ENCODE peak calls at places on chromosomes 3 and 15, in eight cellular contexts. One of them, this sample, is unnamed.
A peak's percentile ranks its signal among the peaks of the same experiment; 100 is the strongest.

GRCh38 chr3:113952921-113953320 is 5.1 kb downstream of the ZDHHC23 start:
- DNase-seq in fibroblast of the aortic adventitia: peak; percentile 40
- DNase-seq in IMR-90: no peak
- DNase-seq in foreskin fibroblast: no peak
- DNase-seq in upper lobe of right lung: no peak
- DNase-seq in lung: no peak
- DNase-seq in choroid plexus epithelial cell: peak; percentile 40
- DNase-seq in HCT116: no peak
- DNase-seq in this sample: no peak

GRCh38 chr15:61702224-61703120 is 357.8 kb downstream of the VPS13C start:
- DNase-seq in fibroblast of the aortic adventitia: no peak
- DNase-seq in IMR-90: no peak
- DNase-seq in foreskin fibroblast: no peak
- DNase-seq in upper lobe of right lung: no peak
- DNase-seq in lung: no peak
- DNase-seq in choroid plexus epithelial cell: no peak
- DNase-seq in HCT116: no peak
- DNase-seq in this sample: no peak

GRCh38 chr15:68666812-68667450 is 88.1 kb downstream of the CORO2B start:
- DNase-seq in fibroblast of the aortic adventitia: no peak
- DNase-seq in IMR-90: no peak
- DNase-seq in foreskin fibroblast: no peak
- DNase-seq in upper lobe of right lung: no peak
- DNase-seq in lung: no peak
- DNase-seq in choroid plexus epithelial cell: no peak
- DNase-seq in HCT116: no peak
- DNase-seq in this sample: no peak

GRCh38 chr3:101050866-101051265 is 57.6 kb upstream of the ABI3BP start:
- DNase-seq in fibroblast of the aortic adventitia: no peak
- DNase-seq in IMR-90: no peak
- DNase-seq in foreskin fibroblast: no peak
- DNase-seq in upper lobe of right lung: no peak
- DNase-seq in lung: no peak
- DNase-seq in choroid plexus epithelial cell: no peak
- DNase-seq in HCT116: no peak
- DNase-seq in this sample: no peak

GRCh38 chr3:15265655-15266509 is 59.8 kb downstream of the CAPN7 start:
- DNase-seq in fibroblast of the aortic adventitia: no peak
- DNase-seq in IMR-90: no peak
- DNase-seq in foreskin fibroblast: no peak
- DNase-seq in upper lobe of right lung: no peak
- DNase-seq in lung: no peak
- DNase-seq in choroid plexus epithelial cell: no peak
- DNase-seq in HCT116: no peak
- DNase-seq in this sample: no peak

GRCh38 chr3:106048946-106049481 is 180.2 kb upstream of the CBLB start:
- DNase-seq in fibroblast of the aortic adventitia: no peak
- DNase-seq in IMR-90: peak; percentile 14
- DNase-seq in foreskin fibroblast: no peak
- DNase-seq in upper lobe of right lung: no peak
- DNase-seq in lung: no peak
- DNase-seq in choroid plexus epithelial cell: no peak
- DNase-seq in HCT116: no peak
- DNase-seq in this sample: no peak

GRCh38 chr3:131796558-131796957 is 238.3 kb downstream of the CPNE4 start:
- DNase-seq in fibroblast of the aortic adventitia: no peak
- DNase-seq in IMR-90: no peak
- DNase-seq in foreskin fibroblast: no peak
- DNase-seq in upper lobe of right lung: no peak
- DNase-seq in lung: no peak
- DNase-seq in choroid plexus epithelial cell: no peak
- DNase-seq in HCT116: no peak
- DNase-seq in this sample: no peak

GRCh38 chr3:195796795-195797194 is 14.9 kb downstream of the MUC4 start:
- DNase-seq in fibroblast of the aortic adventitia: no peak
- DNase-seq in IMR-90: no peak
- DNase-seq in foreskin fibroblast: no peak
- DNase-seq in upper lobe of right lung: no peak
- DNase-seq in lung: no peak
- DNase-seq in choroid plexus epithelial cell: no peak
- DNase-seq in HCT116: no peak
- DNase-seq in this sample: no peak

GRCh38 chr3:119809249-119810017 is 27.5 kb downstream of the NR1I2 start:
- DNase-seq in fibroblast of the aortic adventitia: no peak
- DNase-seq in IMR-90: no peak
- DNase-seq in foreskin fibroblast: no peak
- DNase-seq in upper lobe of right lung: no peak
- DNase-seq in lung: no peak
- DNase-seq in choroid plexus epithelial cell: no peak
- DNase-seq in HCT116: no peak
- DNase-seq in this sample: no peak

GRCh38 chr15:57272770-57273357 is 103.4 kb upstream of the CGNL1 start:
- DNase-seq in fibroblast of the aortic adventitia: no peak
- DNase-seq in IMR-90: no peak
- DNase-seq in foreskin fibroblast: no peak
- DNase-seq in upper lobe of right lung: no peak
- DNase-seq in lung: no peak
- DNase-seq in choroid plexus epithelial cell: no peak
- DNase-seq in HCT116: no peak
- DNase-seq in this sample: no peak

GRCh38 chr3:168989396-168989795 is 674.1 kb downstream of the MECOM start:
- DNase-seq in fibroblast of the aortic adventitia: peak; percentile 50
- DNase-seq in IMR-90: peak; percentile 20
- DNase-seq in foreskin fibroblast: no peak
- DNase-seq in upper lobe of right lung: no peak
- DNase-seq in lung: no peak
- DNase-seq in choroid plexus epithelial cell: peak; percentile 3
- DNase-seq in HCT116: no peak
- DNase-seq in this sample: no peak

GRCh38 chr3:49724586-49724985 is 835 bp upstream of the GMPPB start:
- DNase-seq in fibroblast of the aortic adventitia: peak; percentile 19
- DNase-seq in IMR-90: peak; percentile 12
- DNase-seq in foreskin fibroblast: no peak
- DNase-seq in upper lobe of right lung: peak; percentile 67
- DNase-seq in lung: no peak
- DNase-seq in choroid plexus epithelial cell: no peak
- DNase-seq in HCT116: no peak
- DNase-seq in this sample: peak; percentile 50

GRCh38 chr15:89197503-89197971 is 23.8 kb downstream of the RLBP1 start:
- DNase-seq in fibroblast of the aortic adventitia: no peak
- DNase-seq in IMR-90: no peak
- DNase-seq in foreskin fibroblast: no peak
- DNase-seq in upper lobe of right lung: peak; percentile 73
- DNase-seq in lung: peak; percentile 50
- DNase-seq in choroid plexus epithelial cell: no peak
- DNase-seq in HCT116: peak; percentile 21
- DNase-seq in this sample: no peak

GRCh38 chr3:28840976-28841376 is 439.9 kb upstream of the RBMS3 start:
- DNase-seq in fibroblast of the aortic adventitia: no peak
- DNase-seq in IMR-90: no peak
- DNase-seq in foreskin fibroblast: no peak
- DNase-seq in upper lobe of right lung: no peak
- DNase-seq in lung: no peak
- DNase-seq in choroid plexus epithelial cell: no peak
- DNase-seq in HCT116: no peak
- DNase-seq in this sample: no peak

GRCh38 chr15:66096711-66097058 is 156.9 kb downstream of the MEGF11 start:
- DNase-seq in fibroblast of the aortic adventitia: no peak
- DNase-seq in IMR-90: no peak
- DNase-seq in foreskin fibroblast: no peak
- DNase-seq in upper lobe of right lung: peak; percentile 19
- DNase-seq in lung: no peak
- DNase-seq in choroid plexus epithelial cell: no peak
- DNase-seq in HCT116: no peak
- DNase-seq in this sample: no peak

GRCh38 chr3:188914556-188914955 is 257.2 kb upstream of the TPRG1 start:
- DNase-seq in fibroblast of the aortic adventitia: peak; percentile 87
- DNase-seq in IMR-90: peak; percentile 89
- DNase-seq in foreskin fibroblast: peak; percentile 56
- DNase-seq in upper lobe of right lung: no peak
- DNase-seq in lung: no peak
- DNase-seq in choroid plexus epithelial cell: peak; percentile 42
- DNase-seq in HCT116: no peak
- DNase-seq in this sample: peak; percentile 45

GRCh38 chr3:185605566-185605965 is 19.5 kb downstream of the SENP2 start:
- DNase-seq in fibroblast of the aortic adventitia: no peak
- DNase-seq in IMR-90: no peak
- DNase-seq in foreskin fibroblast: no peak
- DNase-seq in upper lobe of right lung: no peak
- DNase-seq in lung: no peak
- DNase-seq in choroid plexus epithelial cell: no peak
- DNase-seq in HCT116: no peak
- DNase-seq in this sample: no peak

GRCh38 chr3:165210727-165211126 is 14.5 kb upstream of the SLITRK3 start:
- DNase-seq in fibroblast of the aortic adventitia: no peak
- DNase-seq in IMR-90: no peak
- DNase-seq in foreskin fibroblast: no peak
- DNase-seq in upper lobe of right lung: no peak
- DNase-seq in lung: no peak
- DNase-seq in choroid plexus epithelial cell: no peak
- DNase-seq in HCT116: no peak
- DNase-seq in this sample: no peak

GRCh38 chr3:165210132-165210531 is 13.9 kb upstream of the SLITRK3 start:
- DNase-seq in fibroblast of the aortic adventitia: no peak
- DNase-seq in IMR-90: no peak
- DNase-seq in foreskin fibroblast: no peak
- DNase-seq in upper lobe of right lung: no peak
- DNase-seq in lung: no peak
- DNase-seq in choroid plexus epithelial cell: peak; percentile 4
- DNase-seq in HCT116: peak; percentile 7
- DNase-seq in this sample: no peak

GRCh38 chr3:165204445-165204844 is 8.3 kb upstream of the SLITRK3 start:
- DNase-seq in fibroblast of the aortic adventitia: no peak
- DNase-seq in IMR-90: no peak
- DNase-seq in foreskin fibroblast: no peak
- DNase-seq in upper lobe of right lung: no peak
- DNase-seq in lung: no peak
- DNase-seq in choroid plexus epithelial cell: no peak
- DNase-seq in HCT116: no peak
- DNase-seq in this sample: no peak

GRCh38 chr3:165202995-165203394 is 6.8 kb upstream of the SLITRK3 start:
- DNase-seq in fibroblast of the aortic adventitia: no peak
- DNase-seq in IMR-90: no peak
- DNase-seq in foreskin fibroblast: no peak
- DNase-seq in upper lobe of right lung: no peak
- DNase-seq in lung: no peak
- DNase-seq in choroid plexus epithelial cell: no peak
- DNase-seq in HCT116: no peak
- DNase-seq in this sample: no peak

GRCh38 chr3:165206454-165207266 is 10.5 kb upstream of the SLITRK3 start:
- DNase-seq in fibroblast of the aortic adventitia: peak; percentile 72
- DNase-seq in IMR-90: peak; percentile 65
- DNase-seq in foreskin fibroblast: peak; percentile 18
- DNase-seq in upper lobe of right lung: peak; percentile 86
- DNase-seq in lung: peak; percentile 62
- DNase-seq in choroid plexus epithelial cell: peak; percentile 82
- DNase-seq in HCT116: peak; percentile 63
- DNase-seq in this sample: peak; percentile 64
- H3K4me3 ChIP-seq in fibroblast of the aortic adventitia: peak overlapping the region; percentile 62
- H3K4me3 ChIP-seq in IMR-90: peak overlapping the region; percentile 29
- H3K4me3 ChIP-seq in foreskin fibroblast: peak overlapping the region; percentile 36
- H3K4me3 ChIP-seq in upper lobe of right lung: peak overlapping the region; percentile 18
- H3K4me3 ChIP-seq in lung: no peak overlapping the region
- H3K4me3 ChIP-seq in choroid plexus epithelial cell: peak overlapping the region; percentile 32
- H3K4me3 ChIP-seq in HCT116: peak overlapping the region; percentile 45
- H3K4me3 ChIP-seq in this sample: peak overlapping the region; percentile 40

DNA sequence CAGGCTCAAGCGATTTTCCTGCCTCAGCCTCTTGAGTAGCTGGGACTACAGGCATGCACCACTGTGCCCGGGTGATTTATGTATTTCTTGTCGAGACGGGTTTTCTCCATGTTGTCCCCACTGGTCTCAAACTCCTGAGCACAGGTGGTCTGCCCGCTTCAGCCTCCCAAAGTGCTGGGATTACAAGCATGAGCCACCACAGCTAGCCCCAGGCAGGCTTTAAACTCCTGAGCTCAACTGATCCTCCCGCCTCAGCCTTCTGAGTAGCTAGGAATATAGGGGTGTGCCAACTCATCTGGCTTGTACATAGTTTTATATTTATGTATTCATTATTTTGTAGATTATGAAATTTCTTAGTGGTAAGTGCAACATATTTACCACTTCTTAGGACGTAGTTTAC is 198.8 kb upstream of the MCTP2 start:
- DNase-seq in fibroblast of the aortic adventitia: no peak
- DNase-seq in IMR-90: no peak
- DNase-seq in foreskin fibroblast: no peak
- DNase-seq in upper lobe of right lung: no peak
- DNase-seq in lung: no peak
- DNase-seq in choroid plexus epithelial cell: no peak
- DNase-seq in HCT116: no peak
- DNase-seq in this sample: no peak
- TF ChIP-seq CTCF in fibroblast of the aortic adventitia: no peak
- TF ChIP-seq CTCF in IMR-90: no peak
- TF ChIP-seq CTCF in foreskin fibroblast: no peak
- TF ChIP-seq CTCF in upper lobe of right lung: no peak
- TF ChIP-seq CTCF in lung: no peak
- TF ChIP-seq CTCF in choroid plexus epithelial cell: no peak
- TF ChIP-seq CTCF in HCT116: no peak
- TF ChIP-seq CTCF in this sample: no peak

GRCh38 chr15:50676799-50677483 is 9.7 kb downstream of the TRPM7 start:
- DNase-seq in fibroblast of the aortic adventitia: peak; percentile 35
- DNase-seq in IMR-90: peak; percentile 64
- DNase-seq in foreskin fibroblast: peak; percentile 35
- DNase-seq in upper lobe of right lung: no peak
- DNase-seq in lung: no peak
- DNase-seq in choroid plexus epithelial cell: peak; percentile 43
- DNase-seq in HCT116: no peak
- DNase-seq in this sample: peak; percentile 68
- H3K4me3 ChIP-seq in fibroblast of the aortic adventitia: no peak overlapping the region
- H3K4me3 ChIP-seq in IMR-90: no peak overlapping the region
- H3K4me3 ChIP-seq in foreskin fibroblast: no peak overlapping the region
- H3K4me3 ChIP-seq in upper lobe of right lung: no peak overlapping the region
- H3K4me3 ChIP-seq in lung: no peak overlapping the region
- H3K4me3 ChIP-seq in choroid plexus epithelial cell: no peak overlapping the region
- H3K4me3 ChIP-seq in HCT116: no peak overlapping the region
- H3K4me3 ChIP-seq in this sample: no peak overlapping the region

GRCh38 chr3:160841455-160841854 is 85.4 kb downstream of the PPM1L start:
- DNase-seq in fibroblast of the aortic adventitia: no peak
- DNase-seq in IMR-90: no peak
- DNase-seq in foreskin fibroblast: no peak
- DNase-seq in upper lobe of right lung: no peak
- DNase-seq in lung: no peak
- DNase-seq in choroid plexus epithelial cell: no peak
- DNase-seq in HCT116: no peak
- DNase-seq in this sample: no peak
- TF ChIP-seq CTCF in fibroblast of the aortic adventitia: no peak
- TF ChIP-seq CTCF in IMR-90: no peak
- TF ChIP-seq CTCF in foreskin fibroblast: no peak
- TF ChIP-seq CTCF in upper lobe of right lung: no peak
- TF ChIP-seq CTCF in lung: no peak
- TF ChIP-seq CTCF in choroid plexus epithelial cell: no peak
- TF ChIP-seq CTCF in HCT116: no peak
- TF ChIP-seq CTCF in this sample: no peak

DNA sequence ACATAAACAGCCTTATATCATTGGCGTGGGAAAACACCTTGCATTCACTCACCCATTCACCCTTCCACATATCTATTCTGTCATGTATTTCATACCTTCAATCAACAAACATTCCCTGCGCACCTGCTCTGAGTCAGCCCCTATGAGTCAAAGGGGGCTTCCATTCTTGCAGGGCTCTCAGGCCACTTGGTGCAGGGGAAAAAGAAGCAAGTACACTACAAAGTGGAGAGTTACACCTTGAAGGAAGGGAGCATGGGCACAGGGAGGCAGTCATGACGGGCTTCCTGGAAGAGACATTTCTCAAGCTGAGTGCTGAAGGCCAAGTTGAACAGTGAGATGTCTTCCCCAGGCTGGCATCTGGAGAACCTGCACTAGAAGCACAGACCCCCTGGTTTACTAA is 4.6 kb upstream of the AMOTL2 start:
- DNase-seq in fibroblast of the aortic adventitia: no peak
- DNase-seq in IMR-90: peak; percentile 52
- DNase-seq in foreskin fibroblast: no peak
- DNase-seq in upper lobe of right lung: peak; percentile 12
- DNase-seq in lung: no peak
- DNase-seq in choroid plexus epithelial cell: no peak
- DNase-seq in HCT116: no peak
- DNase-seq in this sample: no peak
- H3K4me3 ChIP-seq in fibroblast of the aortic adventitia: no peak overlapping the region
- H3K4me3 ChIP-seq in IMR-90: no peak overlapping the region
- H3K4me3 ChIP-seq in foreskin fibroblast: no peak overlapping the region
- H3K4me3 ChIP-seq in upper lobe of right lung: no peak overlapping the region
- H3K4me3 ChIP-seq in lung: no peak overlapping the region
- H3K4me3 ChIP-seq in choroid plexus epithelial cell: no peak overlapping the region
- H3K4me3 ChIP-seq in HCT116: no peak overlapping the region
- H3K4me3 ChIP-seq in this sample: no peak overlapping the region